ENCODE peak calls at places on chromosomes 16 and 17, in six cellular contexts. K, S, L, F, W and X are unnamed samples.

GRCh38 chr17:45740553-45741330 is 43.4 kb upstream of the CRHR1 start:
- DNase-seq in K (peak), S (peak), L (peak), F (peak), W (peak), X (no peak)

GRCh38 chr17:45388604-45389325 is 43.9 kb downstream of the ARHGAP27 start:
- DNase-seq in K (no peak), S (no peak), L (no peak), F (no peak), W (peak), X (no peak)

GRCh38 chr16:50279142-50279865 is 13.0 kb downstream of the ADCY7 start:
- DNase-seq in K (no peak), S (no peak), L (no peak), F (no peak), W (no peak), X (no peak)

GRCh38 chr16:1062895-1063294 is 9.7 kb upstream of the SSTR5 start:
- DNase-seq in K (no peak), S (no peak), L (no peak), F (no peak), W (no peak), X (no peak)

GRCh38 chr17:71071837-71072236 is 902.5 kb downstream of the KCNJ2 start:
- DNase-seq in K (peak), S (no peak), L (no peak), F (no peak), W (peak), X (no peak)

GRCh38 chr16:31361201-31362110 is 6.5 kb downstream of the ITGAX start:
- DNase-seq in K (no peak), S (no peak), L (no peak), F (no peak), W (no peak), X (no peak)

GRCh38 chr16:31471875-31472558 is at the start of gene TGFB1I1:
- DNase-seq in K (peak), S (no peak), L (no peak), F (peak), W (peak), X (no peak)

GRCh38 chr16:3651461-3652372 is 2.8 kb upstream of the DNASE1 start:
- DNase-seq in K (no peak), S (no peak), L (no peak), F (peak), W (no peak), X (no peak)

GRCh38 chr16:72015124-72015523 is 6.6 kb downstream of the DHODH start:
- DNase-seq in K (no peak), S (no peak), L (peak), F (no peak), W (no peak), X (no peak)